ENCODE peak calls at places on chromosome 20, in nine cellular contexts. R, I, P, C, M, Y, N, S and D are unnamed samples.

GRCh38 chr20:50491168-50491567 is 19.0 kb upstream of the PTPN1 start:
- DNase-seq in R (no peak), I (no peak), P (no peak), C (no peak), M (no peak), Y (no peak), N (no peak), S (no peak), D (no peak)

GRCh38 chr20:39885975-39886649 is 802.9 kb downstream of the MAFB start:
- DNase-seq in R (peak; percentile 95), I (no peak), P (peak; percentile 55), C (peak; percentile 47), M (no peak), Y (peak; percentile 95), N (peak; percentile 1), S (peak; percentile 15), D (peak; percentile 78)

GRCh38 chr20:32126919-32127318 is 17.4 kb downstream of the TM9SF4 start:
- DNase-seq in R (no peak), I (no peak), P (no peak), C (no peak), M (no peak), Y (no peak), N (no peak), S (no peak), D (no peak)

GRCh38 chr20:46757754-46758678 is 48.6 kb downstream of the SLC2A10 start:
- DNase-seq in R (peak; percentile 71), I (peak; percentile 64), P (peak; percentile 56), C (peak; percentile 51), M (no peak), Y (peak; percentile 66), N (peak; percentile 19), S (peak; percentile 84), D (no peak)

GRCh38 chr20:13723015-13723414 is 61.7 kb downstream of the ESF1 start:
- DNase-seq in R (peak; percentile 44), I (no peak), P (no peak), C (no peak), M (no peak), Y (peak; percentile 15), N (no peak), S (no peak), D (no peak)

GRCh38 chr20:40815156-40816038 is 126.4 kb upstream of the MAFB start:
- DNase-seq in R (peak; percentile 19), I (no peak), P (no peak), C (no peak), M (no peak), Y (no peak), N (no peak), S (no peak), D (no peak)

GRCh38 chr20:871436-871835 is 37.9 kb downstream of the FAM110A start:
- DNase-seq in R (no peak), I (no peak), P (no peak), C (no peak), M (no peak), Y (no peak), N (no peak), S (no peak), D (no peak)

GRCh38 chr20:5720696-5721095 is 29.5 kb upstream of the SHLD1 start:
- DNase-seq in R (peak; percentile 44), I (no peak), P (no peak), C (no peak), M (no peak), Y (no peak), N (no peak), S (no peak), D (no peak)

GRCh38 chr20:43926287-43926686 is 11.6 kb downstream of the TOX2 start:
- DNase-seq in R (no peak), I (no peak), P (no peak), C (no peak), M (no peak), Y (no peak), N (no peak), S (no peak), D (no peak)